ENCODE peak calls at places on chromosomes 7 and 10, in ten cellular contexts. S is type B pancreatic cell; G is brain microvascular endothelial cell; Z is sciatic nerve; W is mesothelial cell of epicardium; O is activated CD4-positive, alpha-beta T cell treated with anti-CD3 and anti-CD28 coated beads, Interleukin-2, amount 50 U/mL, for 24 hours; Q is NAMALWA; U is stimulated activated CD4-positive, alpha-beta T cell treated with anti-CD3 and anti-CD28 coated beads, Interleukin-1b, Interleukin-23, amount 100 ng/mL, for 1 hour; A is activated naive CD8-positive, alpha-beta T cell treated with anti-CD3 and anti-CD28 coated beads, Interleukin-2, amount 50 U/mL, for 24 hours; L is glomerular endothelial cell. T is an unnamed sample.

GRCh38 chr10:109906346-109906745 is 17.0 kb downstream of the XPNPEP1 start:
- DNase-seq in L (no peak), G (no peak), W (no peak), U (no peak), Z (no peak), Q (no peak), A (no peak), S (no peak), O (no peak), T (no peak)

GRCh38 chr10:132519382-132520146 is 18.0 kb upstream of the INPP5A start:
- DNase-seq in G (no peak), U (no peak), W (no peak), Z (peak), Q (no peak), L (no peak), S (no peak), A (no peak), O (no peak), T (no peak)

GRCh38 chr7:148721390-148721789 is 22.7 kb downstream of the CUL1 start:
- DNase-seq in U (no peak), Q (no peak), Z (no peak), L (no peak), O (no peak), S (no peak), G (no peak), W (no peak), A (no peak), T (no peak)

GRCh38 chr10:103835121-103836045 is 20.0 kb downstream of the SH3PXD2A start:
- DNase-seq in A (no peak), G (no peak), O (no peak), L (no peak), S (no peak), W (no peak), U (no peak), Z (peak), Q (no peak), T (no peak)

GRCh38 chr10:50395279-50395678 is 144.0 kb upstream of the ASAH2 start:
- DNase-seq in U (no peak), A (no peak), G (peak), O (no peak), Q (no peak), Z (no peak), L (no peak), W (no peak), S (no peak), T (no peak)

GRCh38 chr10:70352401-70353097 is 29.9 kb downstream of the LRRC20 start:
- DNase-seq in O (no peak), U (no peak), W (no peak), G (no peak), Q (no peak), A (no peak), Z (no peak), L (no peak), S (no peak), T (no peak)

GRCh38 chr7:1948887-1949680 is 279.0 kb downstream of the ELFN1 start:
- DNase-seq in W (no peak), Z (no peak), L (no peak), G (no peak), Q (no peak), U (no peak), S (no peak), O (no peak), A (no peak), T (no peak)

GRCh38 chr10:22250897-22251605 is 33.2 kb upstream of the EBLN1 start:
- DNase-seq in O (no peak), L (no peak), S (no peak), U (no peak), Z (no peak), Q (no peak), W (no peak), A (no peak), G (no peak), T (no peak)

GRCh38 chr10:98321203-98321780 is 53.3 kb upstream of the LOXL4 start:
- DNase-seq in Q (no peak), L (no peak), O (no peak), Z (no peak), S (no peak), U (no peak), W (no peak), G (no peak), A (no peak), T (no peak)

GRCh38 chr7:106444068-106444655 is 159.4 kb upstream of the NAMPT start:
- DNase-seq in Z (no peak), U (no peak), S (no peak), W (no peak), G (no peak), O (no peak), Q (no peak), A (no peak), L (no peak), T (no peak)

GRCh38 chr7:128304212-128304611 is 39.5 kb downstream of the RBM28 start:
- DNase-seq in A (no peak), W (no peak), U (no peak), G (no peak), L (no peak), Z (no peak), Q (no peak), O (no peak), S (no peak), T (no peak)